ENCODE peak calls at places on chromosome 14, in seven cellular contexts. One of them, this sample, is unnamed.

GRCh38 chr14:97943619-97944018 is 1146.4 kb downstream of the VRK1 start:
- DNase-seq in SW480: no peak
- DNase-seq in GM03348: no peak
- DNase-seq in nephron progenitor cell: no peak
- DNase-seq in ovary: no peak
- DNase-seq in activated CD4-positive, alpha-beta T cell treated with anti-CD3 and anti-CD28 coated beads for 1 hour: no peak
- DNase-seq in NCI-H1092 treated with DMSO at 0.1 percent for 48 hours: no peak
- DNase-seq in this sample: no peak

GRCh38 chr14:101248056-101248725 is 313.1 kb upstream of the DIO3 start:
- DNase-seq in SW480: no peak
- DNase-seq in GM03348: no peak
- DNase-seq in nephron progenitor cell: no peak
- DNase-seq in ovary: no peak
- DNase-seq in activated CD4-positive, alpha-beta T cell treated with anti-CD3 and anti-CD28 coated beads for 1 hour: no peak
- DNase-seq in NCI-H1092 treated with DMSO at 0.1 percent for 48 hours: no peak
- DNase-seq in this sample: no peak

GRCh38 chr14:29028973-29029582 is 262.5 kb downstream of the FOXG1 start:
- DNase-seq in SW480: peak
- DNase-seq in GM03348: no peak
- DNase-seq in nephron progenitor cell: peak
- DNase-seq in ovary: no peak
- DNase-seq in activated CD4-positive, alpha-beta T cell treated with anti-CD3 and anti-CD28 coated beads for 1 hour: no peak
- DNase-seq in NCI-H1092 treated with DMSO at 0.1 percent for 48 hours: no peak
- DNase-seq in this sample: no peak

GRCh38 chr14:42884100-42884499 is 1277.4 kb downstream of the LRFN5 start:
- DNase-seq in SW480: no peak
- DNase-seq in GM03348: no peak
- DNase-seq in nephron progenitor cell: no peak
- DNase-seq in ovary: no peak
- DNase-seq in activated CD4-positive, alpha-beta T cell treated with anti-CD3 and anti-CD28 coated beads for 1 hour: no peak
- DNase-seq in NCI-H1092 treated with DMSO at 0.1 percent for 48 hours: no peak
- DNase-seq in this sample: no peak

GRCh38 chr14:70448633-70449032 is 3.3 kb upstream of the ADAM21 start:
- DNase-seq in SW480: no peak
- DNase-seq in GM03348: peak
- DNase-seq in nephron progenitor cell: no peak
- DNase-seq in ovary: no peak
- DNase-seq in activated CD4-positive, alpha-beta T cell treated with anti-CD3 and anti-CD28 coated beads for 1 hour: no peak
- DNase-seq in NCI-H1092 treated with DMSO at 0.1 percent for 48 hours: no peak
- DNase-seq in this sample: no peak

GRCh38 chr14:95523051-95523817 is 6.8 kb upstream of the SYNE3 start:
- DNase-seq in SW480: peak
- DNase-seq in GM03348: no peak
- DNase-seq in nephron progenitor cell: no peak
- DNase-seq in ovary: no peak
- DNase-seq in activated CD4-positive, alpha-beta T cell treated with anti-CD3 and anti-CD28 coated beads for 1 hour: no peak
- DNase-seq in NCI-H1092 treated with DMSO at 0.1 percent for 48 hours: no peak
- DNase-seq in this sample: peak

GRCh38 chr14:29645117-29645516 is 282.5 kb downstream of the PRKD1 start:
- DNase-seq in SW480: no peak
- DNase-seq in GM03348: no peak
- DNase-seq in nephron progenitor cell: no peak
- DNase-seq in ovary: no peak
- DNase-seq in activated CD4-positive, alpha-beta T cell treated with anti-CD3 and anti-CD28 coated beads for 1 hour: no peak
- DNase-seq in NCI-H1092 treated with DMSO at 0.1 percent for 48 hours: no peak
- DNase-seq in this sample: no peak

GRCh38 chr14:96271421-96271762 is 15.4 kb downstream of the BDKRB1 start:
- DNase-seq in SW480: no peak
- DNase-seq in GM03348: no peak
- DNase-seq in nephron progenitor cell: no peak
- DNase-seq in ovary: no peak
- DNase-seq in activated CD4-positive, alpha-beta T cell treated with anti-CD3 and anti-CD28 coated beads for 1 hour: no peak
- DNase-seq in NCI-H1092 treated with DMSO at 0.1 percent for 48 hours: no peak
- DNase-seq in this sample: no peak

GRCh38 chr14:20469890-20470858 is 968 bp downstream of the PNP start:
- DNase-seq in SW480: peak
- DNase-seq in GM03348: peak
- DNase-seq in nephron progenitor cell: peak
- DNase-seq in ovary: no peak
- DNase-seq in activated CD4-positive, alpha-beta T cell treated with anti-CD3 and anti-CD28 coated beads for 1 hour: peak
- DNase-seq in NCI-H1092 treated with DMSO at 0.1 percent for 48 hours: peak
- DNase-seq in this sample: peak

GRCh38 chr14:85528882-85529585 is 910 bp upstream of the FLRT2 start:
- DNase-seq in SW480: no peak
- DNase-seq in GM03348: peak
- DNase-seq in nephron progenitor cell: no peak
- DNase-seq in ovary: peak
- DNase-seq in activated CD4-positive, alpha-beta T cell treated with anti-CD3 and anti-CD28 coated beads for 1 hour: no peak
- DNase-seq in NCI-H1092 treated with DMSO at 0.1 percent for 48 hours: no peak
- DNase-seq in this sample: no peak

GRCh38 chr14:51883232-51883631 is 22.8 kb downstream of the GNG2 start:
- DNase-seq in SW480: no peak
- DNase-seq in GM03348: no peak
- DNase-seq in nephron progenitor cell: no peak
- DNase-seq in ovary: no peak
- DNase-seq in activated CD4-positive, alpha-beta T cell treated with anti-CD3 and anti-CD28 coated beads for 1 hour: no peak
- DNase-seq in NCI-H1092 treated with DMSO at 0.1 percent for 48 hours: no peak
- DNase-seq in this sample: no peak

GRCh38 chr14:52117433-52117832 is 48.6 kb upstream of the NID2 start:
- DNase-seq in SW480: no peak
- DNase-seq in GM03348: peak
- DNase-seq in nephron progenitor cell: no peak
- DNase-seq in ovary: no peak
- DNase-seq in activated CD4-positive, alpha-beta T cell treated with anti-CD3 and anti-CD28 coated beads for 1 hour: no peak
- DNase-seq in NCI-H1092 treated with DMSO at 0.1 percent for 48 hours: no peak
- DNase-seq in this sample: no peak